ENCODE peak calls at places on chromosome 13, in four cellular contexts. H, K, P and T are unnamed samples.

GRCh38 chr13:22939157-22939556 is 241.6 kb upstream of the SGCG start:
- DNase-seq in H (no peak), K (no peak), P (no peak), T (no peak)

GRCh38 chr13:98810746-98811145 is 58.3 kb upstream of the SLC15A1 start:
- DNase-seq in H (no peak), K (no peak), P (no peak), T (no peak)

GRCh38 chr13:89457977-89458376 is 1786.8 kb downstream of the SLITRK5 start:
- DNase-seq in H (no peak), K (no peak), P (no peak), T (no peak)

GRCh38 chr13:64130600-64130999 is 2715.0 kb upstream of the PCDH20 start:
- DNase-seq in H (no peak), K (no peak), P (peak), T (peak)

GRCh38 chr13:85093808-85094207 is 705.4 kb downstream of the SLITRK6 start:
- DNase-seq in H (peak), K (no peak), P (no peak), T (no peak)

GRCh38 chr13:34349091-34349722 is 531.3 kb downstream of the RFC3 start:
- DNase-seq in H (peak), K (no peak), P (no peak), T (no peak)

GRCh38 chr13:51793570-51794273 is 10.2 kb downstream of the DHRS12 start:
- DNase-seq in H (peak), K (no peak), P (no peak), T (no peak)

GRCh38 chr13:98416408-98416807 is 160.5 kb downstream of the STK24 start:
- DNase-seq in H (no peak), K (no peak), P (no peak), T (no peak)

GRCh38 chr13:22040810-22041364 is 370.0 kb downstream of the FGF9 start:
- DNase-seq in H (no peak), K (no peak), P (no peak), T (no peak)

GRCh38 chr13:61086052-61086451 is 329.6 kb downstream of the PCDH20 start:
- DNase-seq in H (no peak), K (no peak), P (no peak), T (no peak)

GRCh38 chr13:71801165-71801564 is 65.8 kb downstream of the DACH1 start:
- DNase-seq in H (no peak), K (no peak), P (no peak), T (no peak)

GRCh38 chr13:99969368-99969933 is 2.1 kb downstream of the ZIC5 start:
- DNase-seq in H (no peak), K (no peak), P (no peak), T (no peak)

GRCh38 chr13:79185580-79185979 is 220.5 kb downstream of the RBM26 start:
- DNase-seq in H (no peak), K (no peak), P (no peak), T (no peak)

GRCh38 chr13:77521595-77522367 is 13.7 kb upstream of the SCEL start:
- DNase-seq in H (no peak), K (no peak), P (no peak), T (no peak)

GRCh38 chr13:77522444-77522843 is 13.1 kb upstream of the SCEL start:
- DNase-seq in H (no peak), K (no peak), P (no peak), T (no peak)

GRCh38 chr13:107276936-107277335 is 709.0 kb upstream of the ARGLU1 start:
- DNase-seq in H (no peak), K (no peak), P (no peak), T (no peak)

GRCh38 chr13:28136916-28137315 is 1.4 kb upstream of the PAN3 start:
- DNase-seq in H (no peak), K (no peak), P (no peak), T (no peak)

GRCh38 chr13:50129923-50130685 is 114.9 kb downstream of the KCNRG start:
- DNase-seq in H (no peak), K (peak), P (peak), T (peak)

GRCh38 chr13:75223981-75224742 is 257.8 kb downstream of the TBC1D4 start:
- DNase-seq in H (no peak), K (no peak), P (no peak), T (no peak)

GRCh38 chr13:75222031-75222430 is 259.9 kb downstream of the TBC1D4 start:
- DNase-seq in H (no peak), K (no peak), P (no peak), T (no peak)

GRCh38 chr13:75220238-75220542 is 261.8 kb downstream of the TBC1D4 start:
- DNase-seq in H (no peak), K (no peak), P (no peak), T (no peak)

GRCh38 chr13:75217949-75218348 is 264.0 kb downstream of the TBC1D4 start:
- DNase-seq in H (no peak), K (no peak), P (no peak), T (no peak)

DNA sequence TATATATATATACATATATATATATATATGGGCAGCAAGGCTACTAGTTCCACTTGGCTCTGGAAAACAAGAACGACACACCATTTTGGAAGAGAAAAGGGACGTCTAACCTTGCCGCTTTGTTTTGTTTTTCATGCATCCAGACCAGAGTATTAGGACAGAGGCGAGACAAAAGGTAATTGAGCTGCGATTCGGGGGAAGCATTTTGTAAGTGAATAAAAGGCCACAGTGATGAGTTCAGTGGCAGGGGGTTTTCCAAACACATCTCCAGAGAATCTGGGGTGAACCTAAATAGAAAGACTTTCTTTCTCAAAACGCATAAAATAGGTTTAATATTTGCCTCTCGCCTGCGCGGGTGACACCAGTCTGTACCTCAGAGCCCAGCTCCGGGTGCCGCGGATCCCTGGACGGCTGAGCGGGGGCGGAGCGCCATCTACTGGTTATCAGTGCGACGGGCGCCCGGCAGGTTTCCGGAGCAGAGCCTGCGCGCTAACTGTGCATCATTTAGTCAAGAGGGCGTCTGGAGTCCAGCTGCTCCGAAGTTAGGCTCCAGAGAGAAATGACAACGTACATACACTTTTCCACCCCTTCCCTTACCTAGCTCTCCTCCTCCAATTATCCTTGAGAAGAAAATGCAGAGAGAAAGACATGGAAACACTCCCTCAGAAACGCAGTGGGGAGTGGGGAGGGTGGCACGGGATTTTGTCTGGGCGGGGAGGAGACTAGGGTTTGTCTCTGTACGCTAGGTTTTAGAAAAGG is 262.3 kb downstream of the TBC1D4 start:
- DNase-seq in H (no peak), K (peak), P (peak), T (peak)
- TF ChIP-seq CTCF in H (peak), K (peak), P (peak), T (peak)

GRCh38 chr13:113598081-113598410 is 13.5 kb downstream of the TFDP1 start:
- DNase-seq in H (no peak), K (no peak), P (peak), T (no peak)

GRCh38 chr13:113596321-113597200 is 12.0 kb downstream of the TFDP1 start:
- DNase-seq in H (no peak), K (no peak), P (peak), T (peak)

GRCh38 chr13:113592571-113592970 is 8.0 kb downstream of the TFDP1 start:
- DNase-seq in H (no peak), K (no peak), P (peak), T (peak)

GRCh38 chr13:113597386-113598080 is 13.0 kb downstream of the TFDP1 start:
- DNase-seq in H (no peak), K (no peak), P (peak), T (peak)

DNA sequence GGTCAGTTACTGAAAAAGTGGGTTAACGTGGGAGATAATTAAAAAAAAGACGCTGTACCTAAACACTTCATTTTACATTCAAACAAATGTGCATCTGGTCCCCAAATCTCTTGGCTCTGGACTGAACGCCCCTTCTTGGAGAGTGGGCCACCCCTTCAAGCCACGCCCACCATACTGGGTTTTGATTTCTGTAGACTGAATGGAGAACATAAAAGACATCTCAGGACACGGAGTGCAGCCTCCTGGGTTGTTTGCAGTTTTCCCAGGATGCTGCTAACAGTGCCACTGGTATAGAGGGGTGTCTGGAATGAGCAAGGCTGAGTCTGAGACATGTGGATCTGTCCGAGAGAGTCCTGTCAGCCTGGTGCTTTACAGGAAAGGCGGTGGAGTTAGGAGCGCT is 10.6 kb downstream of the TFDP1 start:
- DNase-seq in H (no peak), K (no peak), P (peak), T (peak)
- TF ChIP-seq CTCF in H (no peak), K (no peak), P (no peak), T (no peak)

GRCh38 chr13:104256701-104257100 is 1190.5 kb upstream of the SLC10A2 start:
- DNase-seq in H (no peak), K (no peak), P (no peak), T (no peak)
- TF ChIP-seq CTCF in H (no peak), K (no peak), P (no peak), T (no peak)

GRCh38 chr13:33126909-33127607 is 110.8 kb downstream of the KL start:
- DNase-seq in H (no peak), K (no peak), P (no peak), T (no peak)
- TF ChIP-seq CTCF in H (no peak), K (no peak), P (no peak), T (no peak)

GRCh38 chr13:87280139-87280538 is 391.0 kb upstream of the SLITRK5 start:
- DNase-seq in H (no peak), K (no peak), P (no peak), T (no peak)

GRCh38 chr13:87274209-87274819 is 396.9 kb upstream of the SLITRK5 start:
- DNase-seq in H (no peak), K (no peak), P (no peak), T (no peak)
- TF ChIP-seq CTCF in H (peak), K (peak), P (no peak), T (peak)